ENCODE peak calls at places on chromosomes 12 and 14, in eight cellular contexts. B, G, N, W, C, V, S and U are unnamed samples.

GRCh38 chr12:28222959-28223662 is 32.9 kb downstream of the CCDC91 start:
- DNase-seq in B (no peak), G (peak; percentile 21), N (peak; percentile 28), W (no peak), C (no peak), V (no peak), S (no peak), U (no peak)

GRCh38 chr14:65206448-65207096 is 104.3 kb upstream of the MAX start:
- DNase-seq in B (no peak), G (peak; percentile 65), N (peak; percentile 54), W (no peak), C (no peak), V (no peak), S (peak; percentile 86), U (no peak)

GRCh38 chr14:84819528-84819927 is 710.4 kb upstream of the FLRT2 start:
- DNase-seq in B (no peak), G (no peak), N (no peak), W (no peak), C (no peak), V (no peak), S (no peak), U (no peak)

GRCh38 chr12:51156366-51156765 is 16.6 kb downstream of the TFCP2 start:
- DNase-seq in B (no peak), G (no peak), N (no peak), W (no peak), C (no peak), V (no peak), S (peak; percentile 22), U (no peak)

GRCh38 chr12:96218989-96219678 is 25.0 kb downstream of the ELK3 start:
- DNase-seq in B (no peak), G (no peak), N (no peak), W (no peak), C (no peak), V (no peak), S (no peak), U (peak; percentile 20)

GRCh38 chr12:66103011-66103913 is 27.3 kb downstream of the LLPH start:
- DNase-seq in B (no peak), G (no peak), N (no peak), W (no peak), C (no peak), V (no peak), S (no peak), U (no peak)

GRCh38 chr14:73786632-73786941 is 65.0 kb upstream of the PTGR2 start:
- DNase-seq in B (no peak), G (no peak), N (peak; percentile 64), W (peak; percentile 61), C (no peak), V (no peak), S (peak; percentile 49), U (no peak)

GRCh38 chr12:64221656-64222010 is 463 bp downstream of the KICS2 start:
- DNase-seq in B (peak; percentile 38), G (no peak), N (peak; percentile 17), W (peak; percentile 86), C (peak; percentile 43), V (peak; percentile 70), S (peak; percentile 74), U (peak; percentile 96)

GRCh38 chr12:39426636-39427245 is 16.2 kb downstream of the KIF21A start:
- DNase-seq in B (no peak), G (no peak), N (no peak), W (no peak), C (no peak), V (no peak), S (peak; percentile 64), U (no peak)

GRCh38 chr14:96889091-96889490 is 91.9 kb downstream of the VRK1 start:
- DNase-seq in B (no peak), G (no peak), N (no peak), W (no peak), C (no peak), V (no peak), S (no peak), U (no peak)

GRCh38 chr12:54047160-54047963 is 6.3 kb upstream of the HOXC4 start:
- DNase-seq in B (no peak), G (no peak), N (no peak), W (no peak), C (no peak), V (no peak), S (no peak), U (no peak)

GRCh38 chr14:26775765-26776577 is 178.1 kb upstream of the NOVA1 start:
- DNase-seq in B (no peak), G (no peak), N (no peak), W (peak; percentile 67), C (peak; percentile 14), V (no peak), S (peak; percentile 78), U (no peak)

GRCh38 chr14:99239661-99240092 is 32.3 kb downstream of the BCL11B start:
- DNase-seq in B (no peak), G (no peak), N (no peak), W (no peak), C (no peak), V (no peak), S (no peak), U (no peak)

GRCh38 chr14:85235868-85236267 is 294.1 kb upstream of the FLRT2 start:
- DNase-seq in B (no peak), G (no peak), N (no peak), W (no peak), C (no peak), V (no peak), S (no peak), U (no peak)

GRCh38 chr12:98909749-98910148 is 264.7 kb downstream of the APAF1 start:
- DNase-seq in B (peak; percentile 33), G (no peak), N (no peak), W (no peak), C (no peak), V (no peak), S (no peak), U (no peak)

GRCh38 chr14:101250336-101250947 is 310.9 kb upstream of the DIO3 start:
- DNase-seq in B (no peak), G (no peak), N (no peak), W (no peak), C (no peak), V (no peak), S (no peak), U (peak; percentile 11)

GRCh38 chr14:68512088-68512487 is 280.8 kb downstream of the ZFP36L1 start:
- DNase-seq in B (no peak), G (no peak), N (no peak), W (peak; percentile 65), C (no peak), V (no peak), S (peak; percentile 71), U (no peak)

GRCh38 chr12:128266559-128267245 is at the start of gene TMEM132C:
- DNase-seq in B (no peak), G (no peak), N (no peak), W (no peak), C (no peak), V (no peak), S (no peak), U (no peak)

GRCh38 chr14:46344327-46344937 is 307.1 kb downstream of the RPL10L start:
- DNase-seq in B (no peak), G (no peak), N (peak; percentile 4), W (peak; percentile 2), C (no peak), V (no peak), S (peak; percentile 10), U (no peak)

GRCh38 chr12:125198647-125199046 is 133.4 kb downstream of the AACS start:
- DNase-seq in B (no peak), G (no peak), N (no peak), W (no peak), C (no peak), V (no peak), S (no peak), U (no peak)

GRCh38 chr12:125206757-125207156 is 141.5 kb downstream of the AACS start:
- DNase-seq in B (no peak), G (no peak), N (no peak), W (no peak), C (no peak), V (no peak), S (no peak), U (no peak)

GRCh38 chr12:125202421-125202820 is 137.2 kb downstream of the AACS start:
- DNase-seq in B (no peak), G (no peak), N (no peak), W (no peak), C (no peak), V (no peak), S (no peak), U (no peak)

GRCh38 chr12:125201940-125202339 is 136.7 kb downstream of the AACS start:
- DNase-seq in B (no peak), G (no peak), N (no peak), W (no peak), C (no peak), V (no peak), S (no peak), U (no peak)

GRCh38 chr12:125203145-125203765 is 138.0 kb downstream of the AACS start:
- DNase-seq in B (no peak), G (no peak), N (peak; percentile 39), W (no peak), C (no peak), V (no peak), S (no peak), U (no peak)
- TF ChIP-seq CTCF in B (peak; percentile 53), G (peak; percentile 56), N (peak; percentile 58), W (peak; percentile 51), C (peak; percentile 57), V (peak; percentile 18), S (peak; percentile 48), U (no peak)

GRCh38 chr12:117100251-117100650 is 1.0 kb upstream of the TESC start:
- DNase-seq in B (no peak), G (no peak), N (no peak), W (no peak), C (no peak), V (no peak), S (no peak), U (no peak)
- TF ChIP-seq CTCF in B (peak; percentile 49), G (no peak), N (no peak), W (peak; percentile 36), C (peak; percentile 34), V (peak; percentile 47), S (peak; percentile 35), U (no peak)

DNA sequence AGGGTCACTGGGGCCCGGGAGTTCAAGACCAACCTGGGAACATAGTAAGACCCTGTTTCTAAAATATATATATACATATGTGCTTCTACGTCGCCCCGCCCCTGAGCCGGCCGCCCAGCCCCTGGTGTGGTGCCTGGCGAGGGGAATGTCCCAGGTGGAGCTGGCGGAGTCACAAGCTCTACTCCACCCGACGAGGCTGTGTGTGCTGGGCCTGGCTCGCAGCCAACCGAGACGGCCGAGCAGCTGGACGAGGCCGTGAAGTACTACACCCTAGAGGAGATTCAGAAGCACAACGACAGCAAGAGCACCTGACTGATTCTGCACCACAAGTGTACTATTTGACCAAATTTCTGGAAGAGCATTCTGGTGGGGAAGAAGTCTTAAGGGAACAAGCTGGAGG is 22.1 kb upstream of the ITPK1 start:
- DNase-seq in B (no peak), G (no peak), N (no peak), W (peak; percentile 46), C (no peak), V (no peak), S (no peak), U (no peak)
- TF ChIP-seq CTCF in B (peak; percentile 24), G (no peak), N (no peak), W (peak; percentile 14), C (no peak), V (no peak), S (peak; percentile 14), U (no peak)

DNA sequence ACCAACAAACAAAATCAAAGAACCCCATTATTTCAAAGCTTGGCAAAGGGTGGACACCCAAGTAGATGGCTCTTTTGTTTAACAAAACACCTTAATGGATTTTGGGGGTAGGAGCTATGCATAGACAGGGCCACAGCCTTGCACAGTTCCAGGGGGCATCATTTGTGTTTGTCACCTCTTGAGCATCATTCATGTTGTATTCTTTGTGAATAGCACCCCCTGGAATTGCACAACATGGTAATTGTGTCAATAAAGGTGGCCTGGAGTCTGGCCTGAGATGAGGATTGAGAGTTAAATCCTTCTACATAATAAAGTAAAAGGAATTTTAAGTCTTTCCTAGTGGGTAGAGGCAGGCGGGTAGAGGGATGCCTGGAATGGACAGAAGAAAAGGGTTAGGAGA is 3.3 kb upstream of the FRS2 start:
- DNase-seq in B (peak; percentile 49), G (no peak), N (no peak), W (no peak), C (no peak), V (no peak), S (no peak), U (no peak)
- TF ChIP-seq CTCF in B (no peak), G (peak; percentile 3), N (no peak), W (no peak), C (no peak), V (no peak), S (no peak), U (no peak)